ENCODE peak calls at places on chromosomes 4 and X, in seven cellular contexts. One of them, this sample, is unnamed.

GRCh38 chrX:71216446-71216845 is 6.6 kb upstream of the GJB1 start:
- DNase-seq in AG20443: no peak
- DNase-seq in neural progenitor cell: no peak
- DNase-seq in Peyer's patch: no peak
- DNase-seq in posterior cingulate gyrus: no peak
- DNase-seq in lung: no peak
- DNase-seq in tibial nerve: no peak
- DNase-seq in this sample: no peak

GRCh38 chr4:159248383-159249178 is 145.7 kb downstream of the RAPGEF2 start:
- DNase-seq in AG20443: peak
- DNase-seq in neural progenitor cell: no peak
- DNase-seq in Peyer's patch: no peak
- DNase-seq in posterior cingulate gyrus: no peak
- DNase-seq in lung: no peak
- DNase-seq in tibial nerve: no peak
- DNase-seq in this sample: no peak

GRCh38 chrX:154354516-154354915 is 19.9 kb downstream of the FLNA start:
- DNase-seq in AG20443: no peak
- DNase-seq in neural progenitor cell: no peak
- DNase-seq in Peyer's patch: no peak
- DNase-seq in posterior cingulate gyrus: no peak
- DNase-seq in lung: no peak
- DNase-seq in tibial nerve: no peak
- DNase-seq in this sample: no peak

GRCh38 chr4:159639924-159640323 is 537.0 kb downstream of the RAPGEF2 start:
- DNase-seq in AG20443: no peak
- DNase-seq in neural progenitor cell: no peak
- DNase-seq in Peyer's patch: no peak
- DNase-seq in posterior cingulate gyrus: no peak
- DNase-seq in lung: no peak
- DNase-seq in tibial nerve: no peak
- DNase-seq in this sample: no peak

GRCh38 chr4:154877110-154877760 is 96.2 kb downstream of the RBM46 start:
- DNase-seq in AG20443: no peak
- DNase-seq in neural progenitor cell: no peak
- DNase-seq in Peyer's patch: no peak
- DNase-seq in posterior cingulate gyrus: no peak
- DNase-seq in lung: no peak
- DNase-seq in tibial nerve: no peak
- DNase-seq in this sample: no peak

GRCh38 chr4:15714141-15714540 is 11.3 kb downstream of the BST1 start:
- DNase-seq in AG20443: no peak
- DNase-seq in neural progenitor cell: no peak
- DNase-seq in Peyer's patch: no peak
- DNase-seq in posterior cingulate gyrus: no peak
- DNase-seq in lung: no peak
- DNase-seq in tibial nerve: no peak
- DNase-seq in this sample: no peak

GRCh38 chrX:151776936-151777335 is 42.4 kb downstream of the CNGA2 start:
- DNase-seq in AG20443: no peak
- DNase-seq in neural progenitor cell: no peak
- DNase-seq in Peyer's patch: no peak
- DNase-seq in posterior cingulate gyrus: no peak
- DNase-seq in lung: no peak
- DNase-seq in tibial nerve: no peak
- DNase-seq in this sample: no peak

GRCh38 chr4:139962130-139962684 is 191.8 kb downstream of the MAML3 start:
- DNase-seq in AG20443: no peak
- DNase-seq in neural progenitor cell: no peak
- DNase-seq in Peyer's patch: no peak
- DNase-seq in posterior cingulate gyrus: no peak
- DNase-seq in lung: no peak
- DNase-seq in tibial nerve: no peak
- DNase-seq in this sample: no peak

This sample was measured in ureter.